ENCODE peak calls at places on chromosomes 2 and 18, in seven cellular contexts. H, M, R, W, F, P and E are unnamed samples. For H3K36me3, the result is how much of the 10 kb centered on the place peaks cover.

GRCh38 chr2:68558576-68558975 is 84.8 kb upstream of the PROKR1 start:
- DNase-seq in H (no peak), M (no peak), R (no peak), W (no peak), F (no peak), P (no peak), E (no peak)

GRCh38 chr2:184528119-184528518 is 70.2 kb upstream of the ZNF804A start:
- DNase-seq in H (no peak), M (no peak), R (no peak), W (no peak), F (no peak), P (no peak), E (no peak)

GRCh38 chr2:121567957-121568409 is 37.3 kb downstream of the RNU4ATAC start:
- DNase-seq in H (no peak), M (no peak), R (no peak), W (no peak), F (peak), P (peak), E (no peak)

GRCh38 chr2:67581751-67582150 is 184.6 kb downstream of the ETAA1 start:
- DNase-seq in H (no peak), M (peak), R (peak), W (no peak), F (no peak), P (no peak), E (no peak)

GRCh38 chr2:121530210-121530562 is 494 bp upstream of the RNU4ATAC start:
- DNase-seq in H (peak), M (peak), R (peak), W (peak), F (peak), P (peak), E (peak)

GRCh38 chr2:16184945-16185660 is 244.8 kb downstream of the MYCN start:
- DNase-seq in H (no peak), M (peak), R (no peak), W (no peak), F (no peak), P (no peak), E (no peak)

GRCh38 chr2:15107137-15107536 is 454.0 kb downstream of the NBAS start:
- DNase-seq in H (no peak), M (no peak), R (no peak), W (no peak), F (peak), P (no peak), E (no peak)

GRCh38 chr2:25699206-25699605 is 25.8 kb upstream of the DTNB start:
- DNase-seq in H (no peak), M (no peak), R (no peak), W (no peak), F (no peak), P (no peak), E (no peak)

DNA sequence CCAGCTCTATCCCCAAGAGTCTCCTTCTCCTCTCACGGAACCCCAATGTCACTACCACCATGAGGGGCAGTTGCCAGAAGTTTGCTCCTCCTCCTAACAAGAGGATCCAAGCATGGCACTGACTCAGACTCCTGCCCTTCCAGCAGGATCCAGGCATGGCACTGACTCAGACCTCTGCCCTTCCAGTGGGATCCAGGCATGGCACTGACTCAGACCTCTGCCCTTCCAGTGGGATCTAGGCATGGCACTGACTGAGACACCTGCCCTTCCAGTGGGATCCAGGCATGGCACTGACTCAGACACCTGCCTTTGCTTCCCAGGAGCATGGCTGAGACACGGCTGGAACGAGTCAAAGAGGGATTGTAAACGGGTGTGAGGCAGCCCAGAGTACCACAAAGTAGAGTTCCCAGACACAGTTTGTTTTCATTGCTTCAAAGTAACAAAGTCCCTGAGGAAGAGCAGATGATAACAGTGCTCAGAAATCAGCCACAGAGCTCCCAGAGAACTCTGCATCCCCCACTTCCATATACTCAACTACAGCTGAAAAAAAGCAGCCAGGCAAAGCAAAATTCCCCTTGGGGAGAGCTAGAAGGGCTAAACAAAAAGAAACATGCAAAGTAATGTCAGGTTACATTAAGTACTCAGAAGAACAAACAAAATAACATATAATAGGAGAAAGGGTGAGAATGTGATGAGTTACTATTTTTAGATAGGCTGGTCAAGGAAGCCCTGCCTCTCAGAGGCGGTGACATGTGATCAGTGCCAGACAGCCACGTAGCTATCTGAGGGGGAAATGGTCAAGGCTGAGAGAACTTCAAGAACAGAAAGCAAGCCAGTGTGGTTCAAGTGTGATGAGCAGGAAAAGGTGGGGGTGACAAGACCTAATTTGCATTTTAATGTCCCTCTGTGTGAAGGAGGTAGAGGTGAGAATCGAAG is 3.0 kb downstream of the BUB1 start:
- DNase-seq in H (peak), M (peak), R (peak), W (peak), F (peak), P (peak), E (peak)
- H3K4me3 ChIP-seq in H (no peak), M (peak), R (peak), W (peak), F (no peak), P (no peak), E (peak)

DNA sequence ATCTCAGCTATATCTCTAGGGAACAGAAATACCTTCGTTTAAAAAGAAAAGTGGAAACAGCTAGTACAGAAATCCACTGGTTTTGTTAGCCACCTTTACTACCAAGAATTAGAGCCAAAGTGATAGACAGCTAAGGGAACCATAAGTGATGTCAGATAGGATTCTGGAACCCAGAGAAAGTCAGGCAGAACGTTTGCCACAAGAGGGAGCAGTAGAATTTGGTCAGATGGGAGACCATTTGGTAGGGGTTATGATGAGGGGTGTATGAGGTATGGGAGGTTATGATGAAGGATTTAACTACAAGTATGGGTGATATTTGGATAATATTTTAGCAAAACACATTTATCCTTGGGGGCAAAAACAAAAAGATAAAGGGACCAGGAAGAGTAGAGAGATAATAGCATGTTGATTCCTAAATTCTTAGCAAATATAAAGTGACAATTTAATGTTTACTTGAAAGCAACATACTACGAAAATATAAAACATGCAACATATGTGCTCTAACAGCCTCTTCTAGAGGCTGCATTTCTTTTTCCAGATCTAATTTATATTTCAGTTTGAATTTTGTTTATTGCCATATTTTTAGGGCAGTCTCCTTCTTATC is 3.3 kb downstream of the SLC8A1 start:
- DNase-seq in H (no peak), M (peak), R (peak), W (no peak), F (peak), P (no peak), E (no peak)
- TF ChIP-seq CTCF in H (peak), M (peak), R (peak), W (peak), F (peak), P (peak), E (peak)

GRCh38 chr2:172586255-172586891 is 30.5 kb downstream of the PDK1 start:
- DNase-seq in H (no peak), M (no peak), R (no peak), W (no peak), F (no peak), P (no peak), E (no peak)
- H3K36me3 ChIP-seq in H (under half), M (under half), R (half or more), W (under half), F (half or more), P (under half), E (under half)

GRCh38 chr2:88624477-88624876 is 2.8 kb downstream of the EIF2AK3 start:
- DNase-seq in H (no peak), M (no peak), R (no peak), W (no peak), F (no peak), P (no peak), E (no peak)
- H3K4me3 ChIP-seq in H (peak), M (peak), R (no peak), W (no peak), F (no peak), P (no peak), E (peak)

GRCh38 chr2:224196789-224197188 is 157.7 kb upstream of the SERPINE2 start:
- DNase-seq in H (no peak), M (no peak), R (peak), W (no peak), F (no peak), P (no peak), E (no peak)
- TF ChIP-seq CTCF in H (no peak), M (no peak), R (no peak), W (no peak), F (no peak), P (no peak), E (no peak)

GRCh38 chr2:38863061-38863695 is 12.6 kb downstream of the DHX57 start:
- DNase-seq in H (no peak), M (no peak), R (no peak), W (no peak), F (no peak), P (no peak), E (no peak)
- H3K36me3 ChIP-seq in H (half or more), M (under half), R (under half), W (under half), F (under half), P (under half), E (under half)

DNA sequence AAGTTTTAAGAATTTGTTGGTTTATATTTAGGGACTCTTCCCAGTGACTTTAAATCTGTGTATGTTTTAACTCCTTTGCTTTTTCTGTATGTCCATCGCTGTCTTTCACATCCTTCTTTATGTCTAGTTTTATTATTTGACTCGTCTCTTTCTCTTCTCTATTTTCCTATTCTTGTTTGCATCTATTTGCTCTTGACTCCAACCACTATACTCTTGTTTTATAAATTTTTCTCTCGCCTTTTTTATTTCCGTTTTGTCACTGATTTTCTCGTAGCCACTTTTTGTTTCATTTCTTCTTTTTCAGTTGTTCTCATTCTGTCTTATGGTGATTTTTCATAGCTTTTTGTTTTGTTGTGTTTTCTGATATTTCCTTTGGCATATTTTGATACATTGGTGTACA is 170.5 kb upstream of the NETO1 start:
- DNase-seq in H (no peak), M (no peak), R (no peak), W (no peak), F (no peak), P (no peak), E (no peak)
- H3K4me3 ChIP-seq in H (no peak), M (no peak), R (no peak), W (no peak), F (no peak), P (no peak), E (no peak)

GRCh38 chr2:215397632-215398341 is 38.1 kb downstream of the FN1 start:
- DNase-seq in H (no peak), M (no peak), R (no peak), W (no peak), F (peak), P (peak), E (no peak)
- TF ChIP-seq CTCF in H (no peak), M (no peak), R (no peak), W (no peak), F (no peak), P (peak), E (no peak)

DNA sequence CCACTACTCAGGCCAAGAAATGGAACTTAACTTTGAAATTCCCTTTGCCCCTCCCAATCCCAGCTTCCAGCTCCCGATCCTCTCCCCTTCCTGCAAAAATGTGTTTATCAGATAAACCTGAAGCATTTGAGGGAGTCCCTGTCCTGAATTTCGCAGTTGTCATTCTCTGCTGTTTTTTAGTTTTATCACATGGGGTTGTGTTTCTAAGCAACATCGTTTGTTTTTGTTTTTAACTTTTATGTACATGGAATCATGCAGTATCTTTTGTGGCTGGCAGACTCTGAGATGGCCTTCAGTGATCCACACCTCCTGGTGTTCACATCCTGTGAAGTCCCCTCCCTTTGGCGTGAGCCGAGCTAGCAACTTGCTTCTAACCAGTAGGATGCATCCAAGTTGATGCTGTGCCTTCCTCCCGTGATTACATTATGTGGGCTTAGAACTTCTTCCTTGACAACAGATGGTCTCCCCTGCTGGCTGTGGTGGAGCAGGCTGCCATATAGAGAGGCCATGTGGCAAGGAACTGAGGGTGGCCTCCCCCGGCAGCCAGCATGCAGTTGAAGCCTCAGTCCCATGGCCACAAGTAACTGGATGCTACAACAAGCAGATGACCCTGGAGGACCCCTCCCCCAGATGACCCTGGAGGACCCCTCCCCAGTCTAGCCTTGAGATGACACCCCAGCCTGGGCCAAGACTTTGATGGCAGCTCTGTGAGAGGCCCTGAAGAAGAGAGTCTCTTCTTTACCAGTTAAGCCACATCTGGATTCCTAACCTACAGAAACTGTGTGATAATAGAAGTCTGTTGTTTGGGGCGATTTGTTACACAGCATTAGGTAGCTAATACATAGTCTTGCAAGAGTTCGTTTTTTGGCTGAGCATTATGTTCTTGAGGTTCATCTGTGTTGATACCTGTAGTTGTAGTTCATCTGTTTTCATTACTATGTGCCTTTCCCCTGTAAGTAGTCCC is 27.7 kb downstream of the SH3BP4 start:
- DNase-seq in H (no peak), M (no peak), R (peak), W (no peak), F (peak), P (no peak), E (no peak)
- H3K36me3 ChIP-seq in H (under half), M (under half), R (under half), W (under half), F (under half), P (under half), E (under half)

GRCh38 chr2:54471221-54471711 is 15.1 kb downstream of the SPTBN1 start:
- DNase-seq in H (no peak), M (no peak), R (peak), W (no peak), F (peak), P (peak), E (peak)
- H3K4me3 ChIP-seq in H (no peak), M (no peak), R (no peak), W (no peak), F (no peak), P (no peak), E (no peak)